ENCODE peak calls at places on chromosomes 6 and 20, in five cellular contexts. One of them, this sample, is unnamed. For H3K4me1, the result is how much of the 10 kb centered on the place peaks cover.

GRCh38 chr6:40852667-40853383 is 186.2 kb downstream of the UNC5CL start:
- DNase-seq in IMR-90: no peak
- DNase-seq in cardiac muscle cell: no peak
- DNase-seq in gastrocnemius medialis: no peak
- DNase-seq in kidney: no peak
- DNase-seq in this sample: no peak

GRCh38 chr6:167998206-167998605 is 735 bp downstream of the KIF25 start:
- DNase-seq in IMR-90: no peak
- DNase-seq in cardiac muscle cell: no peak
- DNase-seq in gastrocnemius medialis: no peak
- DNase-seq in kidney: no peak
- DNase-seq in this sample: no peak

GRCh38 chr6:25384967-25385366 is 105.8 kb downstream of the CARMIL1 start:
- DNase-seq in IMR-90: peak
- DNase-seq in cardiac muscle cell: no peak
- DNase-seq in gastrocnemius medialis: no peak
- DNase-seq in kidney: no peak
- DNase-seq in this sample: no peak

GRCh38 chr6:159098636-159099106 is 53.9 kb upstream of the TAGAP start:
- DNase-seq in IMR-90: no peak
- DNase-seq in cardiac muscle cell: no peak
- DNase-seq in gastrocnemius medialis: no peak
- DNase-seq in kidney: peak
- DNase-seq in this sample: no peak

GRCh38 chr6:659716-660581 is 3.0 kb upstream of the HUS1B start:
- DNase-seq in IMR-90: no peak
- DNase-seq in cardiac muscle cell: no peak
- DNase-seq in gastrocnemius medialis: no peak
- DNase-seq in kidney: no peak
- DNase-seq in this sample: no peak

GRCh38 chr6:79702701-79703100 is 71.6 kb downstream of the SH3BGRL2 start:
- DNase-seq in IMR-90: no peak
- DNase-seq in cardiac muscle cell: no peak
- DNase-seq in gastrocnemius medialis: no peak
- DNase-seq in kidney: no peak
- DNase-seq in this sample: no peak

GRCh38 chr6:117472667-117473066 is 9.8 kb upstream of the DCBLD1 start:
- DNase-seq in IMR-90: no peak
- DNase-seq in cardiac muscle cell: no peak
- DNase-seq in gastrocnemius medialis: no peak
- DNase-seq in kidney: no peak
- DNase-seq in this sample: no peak

GRCh38 chr20:57266251-57267157 is at the start of gene BMP7:
- DNase-seq in IMR-90: no peak
- DNase-seq in cardiac muscle cell: peak
- DNase-seq in gastrocnemius medialis: no peak
- DNase-seq in kidney: peak
- DNase-seq in this sample: no peak

GRCh38 chr20:48153523-48153922 is 368.2 kb upstream of the SULF2 start:
- DNase-seq in IMR-90: no peak
- DNase-seq in cardiac muscle cell: no peak
- DNase-seq in gastrocnemius medialis: no peak
- DNase-seq in kidney: no peak
- DNase-seq in this sample: no peak

GRCh38 chr20:19552144-19552895 is 205.7 kb upstream of the RIN2 start:
- DNase-seq in IMR-90: peak
- DNase-seq in cardiac muscle cell: peak
- DNase-seq in gastrocnemius medialis: no peak
- DNase-seq in kidney: peak
- DNase-seq in this sample: no peak

GRCh38 chr20:46122071-46122470 is 4.0 kb downstream of the CD40 start:
- DNase-seq in IMR-90: peak
- DNase-seq in cardiac muscle cell: no peak
- DNase-seq in gastrocnemius medialis: no peak
- DNase-seq in kidney: peak
- DNase-seq in this sample: no peak

GRCh38 chr20:46954490-46955038 is 59.9 kb downstream of the EYA2 start:
- DNase-seq in IMR-90: peak
- DNase-seq in cardiac muscle cell: no peak
- DNase-seq in gastrocnemius medialis: no peak
- DNase-seq in kidney: no peak
- DNase-seq in this sample: no peak

GRCh38 chr20:13111249-13111911 is 102.6 kb downstream of the SPTLC3 start:
- DNase-seq in IMR-90: no peak
- DNase-seq in cardiac muscle cell: no peak
- DNase-seq in gastrocnemius medialis: no peak
- DNase-seq in kidney: no peak
- DNase-seq in this sample: no peak

GRCh38 chr6:130743175-130743574 is 84.0 kb upstream of the SMLR1 start:
- DNase-seq in IMR-90: no peak
- DNase-seq in cardiac muscle cell: no peak
- DNase-seq in gastrocnemius medialis: no peak
- DNase-seq in kidney: no peak
- DNase-seq in this sample: no peak

GRCh38 chr6:45599053-45599452 is 221.3 kb upstream of the SUPT3H start:
- DNase-seq in IMR-90: no peak
- DNase-seq in cardiac muscle cell: no peak
- DNase-seq in gastrocnemius medialis: no peak
- DNase-seq in kidney: no peak
- DNase-seq in this sample: no peak

GRCh38 chr20:50513169-50514034 is 3.2 kb downstream of the PTPN1 start:
- DNase-seq in IMR-90: peak
- DNase-seq in cardiac muscle cell: no peak
- DNase-seq in gastrocnemius medialis: no peak
- DNase-seq in kidney: no peak
- DNase-seq in this sample: no peak

GRCh38 chr20:48455606-48456360 is 372.0 kb downstream of the PREX1 start:
- DNase-seq in IMR-90: no peak
- DNase-seq in cardiac muscle cell: peak
- DNase-seq in gastrocnemius medialis: no peak
- DNase-seq in kidney: no peak
- DNase-seq in this sample: peak

GRCh38 chr6:67606905-67607828 is 1027.9 kb upstream of the ADGRB3 start:
- DNase-seq in IMR-90: peak
- DNase-seq in cardiac muscle cell: no peak
- DNase-seq in gastrocnemius medialis: no peak
- DNase-seq in kidney: no peak
- DNase-seq in this sample: no peak

GRCh38 chr20:37356387-37356786 is 10.4 kb downstream of the SRC start:
- DNase-seq in IMR-90: no peak
- DNase-seq in cardiac muscle cell: no peak
- DNase-seq in gastrocnemius medialis: peak
- DNase-seq in kidney: no peak
- DNase-seq in this sample: peak

GRCh38 chr6:43850314-43851203 is 80.5 kb downstream of the VEGFA start:
- DNase-seq in IMR-90: no peak
- DNase-seq in cardiac muscle cell: no peak
- DNase-seq in gastrocnemius medialis: no peak
- DNase-seq in kidney: peak
- DNase-seq in this sample: no peak

GRCh38 chr20:4025125-4025524 is 9.8 kb upstream of the RNF24 start:
- DNase-seq in IMR-90: no peak
- DNase-seq in cardiac muscle cell: no peak
- DNase-seq in gastrocnemius medialis: no peak
- DNase-seq in kidney: no peak
- DNase-seq in this sample: no peak

GRCh38 chr6:141580121-141580520 is 552.6 kb upstream of the GJE1 start:
- DNase-seq in IMR-90: peak
- DNase-seq in cardiac muscle cell: no peak
- DNase-seq in gastrocnemius medialis: no peak
- DNase-seq in kidney: no peak
- DNase-seq in this sample: no peak

GRCh38 chr20:14445310-14445709 is 107.9 kb upstream of the FLRT3 start:
- DNase-seq in IMR-90: peak
- DNase-seq in cardiac muscle cell: no peak
- DNase-seq in gastrocnemius medialis: no peak
- DNase-seq in kidney: no peak
- DNase-seq in this sample: no peak

GRCh38 chr6:49982046-49982445 is 12.6 kb upstream of the DEFB113 start:
- DNase-seq in IMR-90: no peak
- DNase-seq in cardiac muscle cell: peak
- DNase-seq in gastrocnemius medialis: no peak
- DNase-seq in kidney: no peak
- DNase-seq in this sample: no peak

DNA sequence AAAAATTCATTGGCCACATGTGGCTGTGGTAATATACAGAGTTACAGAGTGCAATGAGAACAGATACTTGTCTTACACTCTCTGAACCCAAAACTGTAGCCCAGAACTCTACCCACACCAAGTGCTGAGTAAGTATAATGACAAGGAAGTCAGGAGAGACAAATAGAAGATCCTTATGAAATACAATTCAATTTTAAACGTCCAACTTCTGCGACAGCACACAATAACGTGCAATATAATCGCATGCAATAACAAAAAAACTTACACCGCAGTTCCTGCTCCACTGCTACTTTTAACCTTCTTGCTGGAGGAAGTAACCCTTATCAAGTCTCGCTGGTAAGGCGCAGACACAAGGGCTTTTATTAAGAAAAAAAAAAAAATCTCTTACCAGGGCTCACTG is 881 bp downstream of the SFT2D1 start:
- DNase-seq in IMR-90: no peak
- DNase-seq in cardiac muscle cell: no peak
- DNase-seq in gastrocnemius medialis: no peak
- DNase-seq in kidney: no peak
- DNase-seq in this sample: no peak
- H3K4me3 ChIP-seq in IMR-90: peak
- H3K4me3 ChIP-seq in cardiac muscle cell: peak
- H3K4me3 ChIP-seq in gastrocnemius medialis: peak
- H3K4me3 ChIP-seq in kidney: peak
- H3K4me3 ChIP-seq in this sample: peak

DNA sequence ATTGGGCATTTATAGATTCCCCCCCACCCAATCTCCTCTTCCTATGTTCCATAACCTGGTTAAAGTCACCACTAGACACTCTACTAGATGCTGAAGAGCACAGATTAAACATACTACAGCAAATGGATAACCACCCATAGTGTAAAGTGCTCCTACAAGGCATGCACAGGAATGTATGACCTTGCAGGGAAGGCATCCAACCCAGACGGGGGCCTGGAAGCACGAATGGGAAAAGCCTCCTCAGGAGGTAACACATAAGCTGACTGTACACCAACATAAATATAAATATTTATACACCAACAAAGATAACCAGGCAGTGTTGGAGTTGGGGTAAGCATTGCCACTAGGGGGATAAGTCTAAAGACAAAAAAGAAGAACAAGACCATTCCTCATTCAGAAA is 691.7 kb downstream of the GRIK2 start:
- DNase-seq in IMR-90: peak
- DNase-seq in cardiac muscle cell: no peak
- DNase-seq in gastrocnemius medialis: no peak
- DNase-seq in kidney: no peak
- DNase-seq in this sample: no peak
- TF ChIP-seq CTCF in IMR-90: no peak
- TF ChIP-seq CTCF in cardiac muscle cell: no peak
- TF ChIP-seq CTCF in gastrocnemius medialis: no peak
- TF ChIP-seq CTCF in kidney: no peak
- TF ChIP-seq CTCF in this sample: no peak

GRCh38 chr6:150212745-150213144 is 69.9 kb downstream of the PPP1R14C start:
- DNase-seq in IMR-90: peak
- DNase-seq in cardiac muscle cell: no peak
- DNase-seq in gastrocnemius medialis: no peak
- DNase-seq in kidney: no peak
- DNase-seq in this sample: no peak

GRCh38 chr6:150208606-150209352 is 65.9 kb downstream of the PPP1R14C start:
- DNase-seq in IMR-90: no peak
- DNase-seq in cardiac muscle cell: no peak
- DNase-seq in gastrocnemius medialis: peak
- DNase-seq in kidney: no peak
- DNase-seq in this sample: no peak

GRCh38 chr6:150207931-150208570 is 65.2 kb downstream of the PPP1R14C start:
- DNase-seq in IMR-90: peak
- DNase-seq in cardiac muscle cell: no peak
- DNase-seq in gastrocnemius medialis: no peak
- DNase-seq in kidney: no peak
- DNase-seq in this sample: no peak

GRCh38 chr6:150211700-150212615 is 69.1 kb downstream of the PPP1R14C start:
- DNase-seq in IMR-90: no peak
- DNase-seq in cardiac muscle cell: no peak
- DNase-seq in gastrocnemius medialis: no peak
- DNase-seq in kidney: no peak
- DNase-seq in this sample: no peak

DNA sequence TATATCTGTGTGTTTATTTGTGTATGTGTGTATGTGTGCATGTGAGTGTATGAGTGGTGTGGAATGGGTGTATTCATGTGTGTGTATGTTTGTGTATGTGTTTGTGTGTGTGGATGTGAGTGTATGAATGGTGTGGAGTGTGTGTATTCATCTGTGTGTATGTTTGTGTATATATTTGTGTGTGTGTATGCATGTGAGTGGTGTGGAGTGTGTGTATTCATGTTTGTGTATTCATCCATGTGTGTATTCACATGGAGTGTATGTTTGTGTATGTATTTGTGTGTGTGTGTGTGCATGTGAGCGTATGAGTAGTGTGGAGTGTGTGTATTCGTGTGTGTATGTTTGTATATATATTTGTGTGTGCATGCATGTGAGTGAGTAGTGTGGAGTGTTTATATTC is 66.6 kb downstream of the PPP1R14C start:
- DNase-seq in IMR-90: no peak
- DNase-seq in cardiac muscle cell: no peak
- DNase-seq in gastrocnemius medialis: no peak
- DNase-seq in kidney: no peak
- DNase-seq in this sample: no peak
- H3K4me1 ChIP-seq in IMR-90: under half
- H3K4me1 ChIP-seq in cardiac muscle cell: under half
- H3K4me1 ChIP-seq in gastrocnemius medialis: under half
- H3K4me1 ChIP-seq in kidney: under half
- H3K4me1 ChIP-seq in this sample: under half

DNA sequence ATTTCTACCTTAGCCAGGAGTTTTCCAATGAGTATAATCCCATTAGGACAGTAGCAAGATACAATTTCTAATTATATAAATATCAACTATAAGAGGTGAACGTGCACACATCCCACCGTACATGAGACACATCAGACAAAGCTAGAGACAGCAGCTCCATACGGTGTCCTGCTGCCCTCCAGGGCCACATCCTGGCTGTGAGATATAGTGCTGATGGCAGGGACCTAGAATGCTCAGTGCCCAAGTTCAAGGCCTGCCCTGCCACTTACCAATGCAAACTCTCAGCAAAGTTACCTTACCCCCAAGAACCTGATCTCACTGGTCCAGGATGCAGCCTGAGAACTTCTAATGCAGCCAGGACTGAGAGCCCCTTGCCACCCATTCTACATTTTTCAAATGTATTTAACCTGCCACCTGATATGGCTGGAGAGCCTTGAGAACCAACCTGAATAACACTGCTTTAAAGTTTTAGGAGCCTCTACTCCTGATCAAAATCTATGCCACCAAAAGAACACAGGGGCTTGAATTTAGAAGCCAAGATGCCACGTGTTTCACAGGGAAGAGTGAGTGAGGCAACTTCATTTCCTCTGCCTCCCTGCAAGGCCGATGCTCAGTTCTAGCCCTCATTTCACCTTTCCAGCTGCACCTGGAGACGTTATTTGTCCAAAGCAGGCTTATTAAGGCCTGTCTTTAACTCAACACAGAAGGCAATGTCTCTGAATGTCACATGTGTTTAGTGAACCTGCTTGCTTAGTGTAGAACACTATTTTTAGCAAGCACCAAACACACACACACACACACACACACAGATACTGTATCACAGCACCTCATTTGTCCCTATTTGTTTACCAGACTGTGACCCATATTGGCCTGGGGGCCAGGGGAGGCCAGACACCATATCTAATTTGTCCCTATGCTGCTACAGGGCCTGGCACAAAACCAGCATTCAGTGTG is 6.1 kb downstream of the NFATC2 start:
- DNase-seq in IMR-90: no peak
- DNase-seq in cardiac muscle cell: no peak
- DNase-seq in gastrocnemius medialis: peak
- DNase-seq in kidney: no peak
- DNase-seq in this sample: peak
- H3K4me3 ChIP-seq in IMR-90: no peak
- H3K4me3 ChIP-seq in cardiac muscle cell: no peak
- H3K4me3 ChIP-seq in gastrocnemius medialis: no peak
- H3K4me3 ChIP-seq in kidney: no peak
- H3K4me3 ChIP-seq in this sample: no peak